ENCODE peak calls at places on chromosomes 1 and 21, in five cellular contexts. U is HepG2, A is GM12878, N is H1, D is HCT116. Z is an unnamed sample.
A peak's percentile ranks its signal among the peaks of the same experiment; 100 is the strongest.

GRCh38 chr21:21175798-21176334 is 177.7 kb downstream of the NCAM2 start:
- DNase-seq in A (no peak), D (no peak), N (no peak), U (no peak), Z (no peak)

GRCh38 chr1:227886993-227887696 is 60.6 kb downstream of the WNT9A start:
- DNase-seq in D (no peak), A (no peak), U (no peak), N (no peak), Z (peak; percentile 84)

GRCh38 chr21:28431527-28432200 is 561.0 kb downstream of the LTN1 start:
- DNase-seq in U (no peak), D (no peak), A (no peak), N (no peak), Z (no peak)

GRCh38 chr1:240070188-240070587 is 21.5 kb upstream of the FMN2 start:
- DNase-seq in A (no peak), D (no peak), N (no peak), U (no peak), Z (no peak)

GRCh38 chr1:29473167-29473855 is 237.0 kb downstream of the PTPRU start:
- DNase-seq in A (no peak), D (no peak), N (no peak), U (no peak), Z (peak; percentile 53)

GRCh38 chr1:230425252-230426061 is 675 bp downstream of the PGBD5 start:
- DNase-seq in A (no peak), U (no peak), N (no peak), D (no peak), Z (peak; percentile 75)

GRCh38 chr1:59814180-59814900 is 409 bp upstream of the HOOK1 start:
- DNase-seq in D (peak; percentile 99), A (peak; percentile 94), N (peak; percentile 91), U (peak; percentile 97), Z (peak; percentile 95)

GRCh38 chr1:25805863-25806225 is 5.9 kb downstream of the SELENON start:
- DNase-seq in D (no peak), A (no peak), N (no peak), U (no peak), Z (no peak)

GRCh38 chr21:41761211-41762181 is 5.4 kb downstream of the RIPK4 start:
- DNase-seq in A (no peak), D (no peak), N (no peak), U (peak; percentile 38), Z (no peak)

GRCh38 chr1:202801169-202801568 is 7.1 kb downstream of the KDM5B start:
- DNase-seq in N (no peak), U (no peak), A (no peak), D (no peak), Z (no peak)

GRCh38 chr1:234875953-234876814 is 252.5 kb downstream of the TOMM20 start:
- DNase-seq in N (no peak), D (no peak), A (no peak), U (peak; percentile 98), Z (no peak)

GRCh38 chr1:33713058-33713877 is 150.6 kb upstream of the HMGB4 start:
- DNase-seq in D (no peak), A (no peak), U (no peak), N (no peak), Z (no peak)

GRCh38 chr1:76198452-76198851 is 123.9 kb downstream of the ST6GALNAC3 start:
- DNase-seq in D (no peak), N (no peak), U (no peak), A (no peak), Z (no peak)

GRCh38 chr1:45752014-45752413 is 1.6 kb upstream of the IPP start:
- DNase-seq in U (no peak), A (no peak), D (no peak), N (no peak), Z (no peak)

GRCh38 chr1:107620753-107621152 is 344.2 kb downstream of the VAV3 start:
- DNase-seq in D (no peak), U (no peak), N (no peak), A (no peak), Z (no peak)

GRCh38 chr1:193077991-193078390 is 18.6 kb downstream of the RO60 start:
- DNase-seq in U (no peak), N (no peak), D (no peak), A (no peak), Z (no peak)

GRCh38 chr1:150997126-150997872 is 9.4 kb downstream of the MINDY1 start:
- DNase-seq in N (no peak), D (no peak), U (no peak), A (no peak), Z (no peak)

GRCh38 chr1:150994248-150994647 is 12.2 kb downstream of the ANXA9 start:
- DNase-seq in D (no peak), A (no peak), U (no peak), N (no peak), Z (no peak)

GRCh38 chr1:150999051-150999674 is 7.5 kb downstream of the MINDY1 start:
- DNase-seq in N (no peak), D (no peak), A (no peak), U (no peak), Z (no peak)

GRCh38 chr1:150997949-150998348 is 8.8 kb downstream of the MINDY1 start:
- DNase-seq in N (no peak), D (no peak), U (no peak), A (no peak), Z (no peak)

GRCh38 chr1:150995896-150996295 is 10.8 kb downstream of the MINDY1 start:
- DNase-seq in A (no peak), U (no peak), N (no peak), D (no peak), Z (peak; percentile 43)
- TF ChIP-seq SIN3A in A (no peak), U (no peak), N (no peak), D (no peak), Z (no peak)

DNA sequence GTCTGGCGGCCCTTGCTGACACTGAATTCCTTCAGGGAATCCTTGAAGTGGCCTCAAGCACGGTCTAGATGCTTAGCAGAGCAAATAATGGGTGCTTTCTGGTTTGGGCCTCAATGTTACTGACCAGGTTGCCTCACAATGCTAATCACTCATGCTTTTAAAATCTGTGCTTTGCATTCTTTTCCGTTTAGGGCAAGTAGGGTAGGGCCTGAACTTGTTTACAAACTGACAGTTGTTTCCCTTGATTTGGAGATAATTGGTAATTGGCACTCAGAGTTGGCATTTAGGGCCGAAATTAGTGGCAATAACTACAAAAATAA is 1.4 kb downstream of the VPS13D start:
- DNase-seq in N (no peak), U (no peak), A (no peak), D (no peak), Z (no peak)
- TF ChIP-seq SIN3A in N (no peak), U (no peak), A (no peak), D (no peak), Z (no peak)

DNA sequence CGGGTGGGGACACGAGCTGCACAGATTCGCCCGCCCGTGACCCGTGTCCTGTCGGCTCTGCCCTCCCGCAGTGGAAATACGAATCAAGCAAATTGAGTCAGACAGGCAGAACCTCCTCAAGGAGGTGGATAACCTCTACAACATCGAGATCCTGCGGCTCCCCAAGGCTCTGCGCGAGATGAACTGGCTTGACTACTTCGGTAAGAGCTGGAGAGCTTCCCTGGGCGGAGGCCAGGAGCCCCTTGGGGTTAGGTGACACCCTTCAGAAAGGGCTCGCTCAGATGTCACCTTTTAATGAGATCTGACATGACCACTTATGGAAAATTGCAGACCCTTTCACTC is 489 bp downstream of the CDCA8 start:
- DNase-seq in D (no peak), N (no peak), U (no peak), A (no peak), Z (no peak)
- TF ChIP-seq SIN3A in D (no peak), N (no peak), U (no peak), A (no peak), Z (no peak)

DNA sequence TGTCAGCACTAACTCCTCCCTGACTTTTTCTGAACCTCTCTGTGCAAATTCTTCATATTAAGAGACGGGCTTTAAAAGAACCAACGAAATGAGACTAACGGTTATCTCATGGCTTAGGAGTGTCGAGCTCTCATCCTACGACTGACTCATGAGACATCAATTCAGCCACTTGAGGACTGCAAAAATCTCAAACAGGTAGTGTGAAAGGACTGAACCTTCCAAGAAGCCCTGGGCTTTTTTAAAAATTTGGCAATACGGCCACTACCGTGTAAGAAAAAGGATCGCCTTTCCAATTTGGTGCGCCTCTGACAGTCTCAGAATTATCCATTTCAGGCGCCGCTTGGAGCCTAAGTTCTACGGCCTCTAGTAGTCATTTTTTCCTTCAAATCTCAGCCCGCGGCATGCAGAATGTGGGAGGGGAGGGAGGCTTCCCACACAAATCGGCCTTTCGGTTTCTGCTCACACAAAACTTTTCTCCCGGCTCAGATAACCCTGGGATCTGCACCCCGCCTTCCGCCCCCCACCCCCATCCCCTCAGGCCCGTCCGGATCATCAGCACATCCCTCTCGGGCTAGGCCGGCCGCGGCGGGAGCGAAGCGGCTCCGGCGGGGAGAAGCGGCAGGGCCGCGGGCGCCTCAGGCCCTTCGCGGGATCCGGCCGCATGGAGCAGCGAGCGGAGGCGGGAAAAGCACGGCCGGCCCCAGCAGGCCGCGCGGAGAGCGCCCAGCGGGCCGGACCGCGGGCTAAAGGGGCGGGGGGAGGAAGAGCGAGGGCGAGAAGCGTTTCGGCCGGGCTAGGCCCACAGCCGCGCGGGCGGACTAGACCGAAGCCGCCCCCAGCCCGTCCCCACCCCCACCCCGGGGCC is 606 bp downstream of the HNRNPR start:
- DNase-seq in A (no peak), U (peak; percentile 25), N (no peak), D (no peak), Z (no peak)
- TF ChIP-seq SIN3A in A (no peak), U (peak; percentile 22), N (no peak), D (no peak), Z (peak; percentile 42)

GRCh38 chr1:64983110-64983509 is 16.8 kb upstream of the JAK1 start:
- DNase-seq in N (no peak), D (no peak), A (no peak), U (peak; percentile 84), Z (peak; percentile 61)
- TF ChIP-seq SIN3A in N (no peak), D (no peak), A (no peak), U (no peak), Z (no peak)

GRCh38 chr1:5910666-5911065 is 81.6 kb downstream of the NPHP4 start:
- DNase-seq in U (no peak), N (no peak), A (no peak), D (no peak), Z (no peak)
- TF ChIP-seq SIN3A in U (no peak), N (no peak), A (no peak), D (no peak), Z (no peak)

DNA sequence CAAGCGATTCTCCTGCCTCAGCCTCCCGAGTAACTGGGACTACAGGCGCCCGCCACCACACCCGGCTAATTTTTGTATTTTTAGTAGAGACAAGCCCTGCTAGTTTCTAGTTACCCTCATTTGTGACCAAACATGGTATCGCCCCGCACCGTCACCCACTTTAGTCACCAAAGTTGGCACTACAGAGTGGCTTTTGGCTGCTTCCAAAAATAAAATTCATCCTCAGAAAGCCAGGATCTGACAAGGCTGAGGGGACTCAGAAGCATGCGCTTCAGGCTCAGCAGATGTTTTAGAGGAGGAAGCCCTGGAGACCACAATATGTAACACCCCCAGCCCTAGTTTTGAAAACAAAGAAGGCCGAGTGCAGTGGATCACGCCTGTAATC is 8.3 kb downstream of the IFI6 start:
- DNase-seq in A (no peak), N (no peak), U (no peak), D (no peak), Z (no peak)
- TF ChIP-seq SIN3A in A (no peak), N (no peak), U (no peak), D (no peak), Z (no peak)

Z was measured in SK-N-SH.